ENCODE peak calls at places on chromosomes 5 and 9, in eight cellular contexts. F, O, D, M, Q, C, L and A are unnamed samples.
A peak's percentile ranks its signal among the peaks of the same experiment; 100 is the strongest.

GRCh38 chr9:116641292-116642059 is 45.6 kb upstream of the TRIM32 start:
- DNase-seq in C (no peak), D (no peak), O (peak; percentile 5), F (peak; percentile 55), Q (no peak), L (no peak), M (no peak), A (no peak)

GRCh38 chr5:174612686-174613085 is 111.7 kb upstream of the MSX2 start:
- DNase-seq in C (no peak), F (no peak), D (no peak), M (no peak), O (no peak), L (no peak), Q (no peak), A (no peak)

GRCh38 chr5:14153932-14154646 is 10.9 kb downstream of the TRIO start:
- DNase-seq in M (peak; percentile 71), D (peak; percentile 70), C (peak; percentile 84), L (no peak), F (peak; percentile 79), O (peak; percentile 87), Q (peak; percentile 87), A (no peak)

GRCh38 chr5:124583469-124584350 is 162.7 kb downstream of the ZNF608 start:
- DNase-seq in O (peak; percentile 89), D (no peak), Q (no peak), C (peak; percentile 57), F (peak; percentile 61), L (peak; percentile 40), M (no peak), A (no peak)

GRCh38 chr9:136235709-136236455 is 9.7 kb downstream of the QSOX2 start:
- DNase-seq in F (no peak), M (no peak), Q (no peak), D (no peak), L (no peak), C (no peak), O (no peak), A (no peak)

GRCh38 chr5:135204151-135204600 is 170.1 kb upstream of the PITX1 start:
- DNase-seq in C (no peak), L (no peak), M (no peak), D (no peak), Q (no peak), O (peak; percentile 19), F (no peak), A (no peak)

GRCh38 chr9:91771027-91771426 is 179.0 kb downstream of the ROR2 start:
- DNase-seq in L (no peak), M (no peak), Q (no peak), D (peak; percentile 56), C (peak; percentile 94), O (peak; percentile 92), F (peak; percentile 95), A (no peak)

GRCh38 chr5:144979516-144980264 is 809.0 kb downstream of the KCTD16 start:
- DNase-seq in F (no peak), M (no peak), L (no peak), O (no peak), Q (no peak), D (no peak), C (no peak), A (no peak)

GRCh38 chr9:37582548-37583157 is 6.5 kb upstream of the FBXO10 start:
- DNase-seq in O (peak; percentile 50), L (peak; percentile 42), M (no peak), F (peak; percentile 76), C (peak; percentile 85), D (peak; percentile 51), Q (no peak), A (no peak)

GRCh38 chr5:76544268-76544926 is 78.8 kb downstream of the F2RL2 start:
- DNase-seq in O (peak; percentile 30), M (no peak), L (peak; percentile 31), Q (no peak), C (peak; percentile 10), F (no peak), D (peak; percentile 35), A (peak; percentile 52)

GRCh38 chr9:32854271-32854670 is 70.9 kb downstream of the TMEM215 start:
- DNase-seq in L (no peak), D (no peak), M (no peak), F (no peak), O (no peak), Q (no peak), C (no peak), A (no peak)

GRCh38 chr5:34685485-34686197 is 29.5 kb downstream of the RAI14 start:
- DNase-seq in M (no peak), C (peak; percentile 88), O (peak; percentile 77), L (no peak), F (peak; percentile 56), D (no peak), Q (no peak), A (no peak)

GRCh38 chr9:83266618-83267543 is 203.9 kb upstream of the RASEF start:
- DNase-seq in C (peak; percentile 46), F (peak; percentile 40), L (no peak), M (peak; percentile 56), Q (no peak), O (peak; percentile 9), D (peak; percentile 88), A (no peak)

GRCh38 chr5:125140855-125141254 is 394.4 kb upstream of the ZNF608 start:
- DNase-seq in C (peak; percentile 95), F (peak; percentile 88), Q (no peak), M (no peak), D (no peak), L (no peak), O (peak; percentile 80), A (no peak)

GRCh38 chr9:93072383-93072795 is 13.9 kb downstream of the SUSD3 start:
- DNase-seq in M (peak; percentile 44), F (peak; percentile 55), D (no peak), Q (no peak), O (peak; percentile 58), C (peak; percentile 55), L (no peak), A (no peak)

GRCh38 chr5:57824047-57824446 is 341.4 kb upstream of the ACTBL2 start:
- DNase-seq in C (no peak), O (peak; percentile 99), L (peak; percentile 95), Q (no peak), F (peak; percentile 87), D (no peak), M (no peak), A (no peak)

GRCh38 chr5:92402045-92402444 is 1018.9 kb upstream of the ARRDC3 start:
- DNase-seq in M (no peak), D (no peak), L (no peak), C (no peak), Q (no peak), F (peak; percentile 0), O (peak; percentile 57), A (no peak)

GRCh38 chr9:126604706-126605105 is 9.0 kb upstream of the LMX1B start:
- DNase-seq in D (no peak), L (no peak), F (no peak), Q (no peak), O (no peak), C (no peak), M (no peak), A (no peak)
- TF ChIP-seq CTCF in D (no peak), L (no peak), F (no peak), Q (no peak), O (no peak), C (no peak), M (no peak), A (no peak)

DNA sequence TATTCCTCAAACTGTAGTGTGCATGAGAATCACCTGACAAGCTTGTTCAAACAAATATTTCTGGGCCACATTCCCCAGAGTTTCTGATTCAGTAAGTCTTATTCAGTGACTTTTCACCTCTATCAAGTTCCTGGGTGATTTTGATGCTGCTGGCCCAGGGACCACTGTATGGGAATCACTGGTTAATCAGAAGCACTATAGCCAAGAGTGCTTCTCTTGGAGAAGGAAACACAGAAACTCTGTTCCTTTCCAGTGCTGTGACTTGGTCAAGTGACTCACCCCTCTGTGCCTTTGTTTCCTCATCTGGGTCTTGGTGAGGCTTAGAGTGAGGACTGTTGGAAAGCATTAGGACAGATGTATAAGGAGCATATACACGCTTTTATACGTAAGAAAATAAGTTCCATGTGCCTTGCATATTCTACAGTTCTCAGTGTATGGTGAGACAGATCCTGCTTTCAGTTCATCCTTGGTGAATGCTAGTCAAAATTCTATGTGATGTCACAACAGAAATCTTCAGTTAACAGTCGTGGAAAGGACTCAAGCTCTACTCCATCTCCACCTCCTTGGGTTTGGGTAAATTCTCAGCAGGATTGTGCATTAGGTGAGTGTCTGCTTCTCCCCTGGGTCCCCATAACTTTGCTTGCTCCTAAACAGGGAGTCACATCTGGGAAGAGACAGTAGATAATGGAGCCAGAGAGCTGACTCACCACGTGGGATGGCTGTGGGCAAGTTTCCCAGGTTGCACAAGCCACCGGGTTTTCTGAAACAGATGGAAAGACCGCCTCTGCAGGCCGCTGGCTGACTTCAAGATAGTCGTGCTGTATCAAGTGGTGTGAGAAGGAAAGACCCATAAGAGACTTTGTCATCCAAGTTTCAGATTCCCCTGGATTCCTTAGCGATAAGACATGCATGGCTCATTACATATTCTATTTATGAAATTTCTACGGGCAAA is 117.0 kb downstream of the NXNL2 start:
- DNase-seq in Q (peak; percentile 94), M (peak; percentile 84), D (no peak), C (peak; percentile 96), O (peak; percentile 98), L (no peak), F (peak; percentile 98), A (no peak)
- TF ChIP-seq CTCF in Q (no peak), M (peak; percentile 37), D (peak; percentile 52), C (peak; percentile 53), O (peak; percentile 39), L (no peak), F (peak; percentile 51), A (no peak)

GRCh38 chr5:154237376-154237743 is 46.8 kb downstream of the GALNT10 start:
- DNase-seq in D (no peak), Q (no peak), L (no peak), F (no peak), C (no peak), O (no peak), M (no peak), A (no peak)

GRCh38 chr5:154238776-154239481 is 48.4 kb downstream of the GALNT10 start:
- DNase-seq in C (no peak), M (no peak), F (no peak), O (no peak), L (no peak), D (no peak), Q (no peak), A (no peak)

GRCh38 chr5:154236011-154236410 is 45.5 kb downstream of the GALNT10 start:
- DNase-seq in Q (no peak), L (no peak), F (no peak), M (no peak), D (no peak), C (no peak), O (no peak), A (no peak)

GRCh38 chr5:154237946-154238345 is 47.4 kb downstream of the GALNT10 start:
- DNase-seq in L (no peak), C (no peak), D (no peak), O (no peak), F (no peak), Q (no peak), M (no peak), A (no peak)

GRCh38 chr5:154236459-154237375 is 46.2 kb downstream of the GALNT10 start:
- DNase-seq in L (no peak), M (no peak), Q (no peak), D (no peak), C (no peak), F (no peak), O (no peak), A (no peak)
- TF ChIP-seq CTCF in L (no peak), M (no peak), Q (no peak), D (no peak), C (no peak), F (no peak), O (no peak), A (no peak)

DNA sequence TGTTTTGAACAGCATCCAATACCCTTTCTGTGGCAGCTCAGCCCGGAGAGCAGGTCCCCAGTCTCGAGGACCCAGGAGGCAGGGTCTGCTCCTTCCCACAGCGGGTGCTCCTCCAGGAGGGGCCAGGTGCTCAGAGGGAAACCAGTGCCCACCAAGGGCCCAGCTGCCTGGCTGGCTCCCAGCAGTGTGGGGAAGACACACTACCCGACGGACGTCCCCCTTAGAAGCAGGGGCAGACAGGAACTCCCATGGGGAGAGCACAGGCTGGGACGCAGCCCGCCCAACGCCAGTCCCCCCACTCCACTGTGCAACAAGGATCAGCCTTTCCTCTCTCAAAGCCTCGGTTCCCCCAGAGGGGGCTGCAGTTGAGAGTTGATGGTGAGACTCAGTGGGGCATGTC is 57.6 kb downstream of the ADAMTS2 start:
- DNase-seq in Q (no peak), F (no peak), M (no peak), C (no peak), L (no peak), O (no peak), D (no peak), A (peak; percentile 34)
- TF ChIP-seq CTCF in Q (no peak), F (no peak), M (no peak), C (no peak), L (no peak), O (no peak), D (no peak), A (no peak)